ENCODE peak calls at places on chromosome 11, in nine cellular contexts. P is stimulated activated CD4-positive, alpha-beta T cell treated with anti-CD3 and anti-CD28 coated beads, Interleukin-2, amount 100 ng/mL, for 48 hours; Y is GM19239; W is LoVo; J is effector CD4-positive, alpha-beta T cell; F is uterus; U is fibroblast of gingiva; C is Peyer's patch; B is Calu3. G is an unnamed sample.

GRCh38 chr11:35413568-35413967 is 5.8 kb downstream of the SLC1A2 start:
- DNase-seq in F (no peak), J (no peak), P (no peak), B (no peak), U (no peak), C (no peak), W (no peak), Y (no peak), G (no peak)

GRCh38 chr11:103532133-103532788 is 423.0 kb downstream of the DYNC2H1 start:
- DNase-seq in W (no peak), F (no peak), P (no peak), Y (no peak), B (no peak), U (peak; percentile 51), C (no peak), J (no peak), G (no peak)

GRCh38 chr11:80593981-80594380 is 1153.2 kb upstream of the TENM4 start:
- DNase-seq in C (no peak), Y (no peak), J (no peak), U (no peak), F (no peak), W (peak; percentile 86), P (no peak), B (peak; percentile 38), G (no peak)

GRCh38 chr11:60634151-60634550 is 65.3 kb upstream of the MS4A8 start:
- DNase-seq in U (no peak), F (no peak), Y (no peak), W (no peak), J (no peak), C (no peak), B (peak; percentile 10), P (no peak), G (no peak)

GRCh38 chr11:73566977-73567755 is 30.7 kb downstream of the FAM168A start:
- DNase-seq in J (no peak), B (no peak), C (no peak), Y (no peak), F (no peak), U (no peak), P (no peak), W (no peak), G (no peak)

GRCh38 chr11:59857444-59858434 is 8.5 kb downstream of the TCN1 start:
- DNase-seq in Y (no peak), B (no peak), W (peak; percentile 65), C (no peak), F (no peak), J (no peak), P (peak; percentile 2), U (no peak), G (peak; percentile 6)

GRCh38 chr11:65524747-65525658 is at the start of gene SCYL1:
- DNase-seq in P (peak; percentile 85), Y (peak; percentile 59), B (peak; percentile 75), W (peak; percentile 79), J (peak; percentile 77), F (peak; percentile 85), U (peak; percentile 81), C (peak; percentile 81), G (peak; percentile 53)

GRCh38 chr11:73431431-73431830 is 55.2 kb downstream of the RELT start:
- DNase-seq in F (no peak), J (no peak), U (no peak), W (no peak), B (no peak), Y (no peak), P (no peak), C (no peak), G (no peak)

GRCh38 chr11:124884869-124885479 is 12.7 kb downstream of the ROBO4 start:
- DNase-seq in Y (no peak), C (no peak), W (no peak), U (no peak), P (no peak), B (no peak), J (no peak), F (no peak), G (no peak)